ENCODE peak calls at places on chromosomes 11 and 22, in five cellular contexts. I, X, C, L and M are unnamed samples.

GRCh38 chr11:73729594-73730206 is 31.2 kb downstream of the RAB6A start:
- DNase-seq in I (peak; percentile 28), X (no peak), L (no peak), C (peak; percentile 28), M (no peak)

GRCh38 chr11:30546334-30546733 is 39.8 kb downstream of the MPPED2 start:
- DNase-seq in C (no peak), L (no peak), X (no peak), I (no peak), M (no peak)

GRCh38 chr11:801097-801780 is 3.2 kb upstream of the SLC25A22 start:
- DNase-seq in C (no peak), X (no peak), I (no peak), L (no peak), M (no peak)

GRCh38 chr22:50284479-50284878 is 14.3 kb upstream of the MAPK11 start:
- DNase-seq in C (no peak), X (no peak), I (no peak), L (no peak), M (no peak)

GRCh38 chr11:69486773-69487266 is 5.4 kb downstream of the LINC01488 start:
- DNase-seq in I (no peak), L (no peak), C (no peak), X (peak; percentile 24), M (no peak)

GRCh38 chr11:46529086-46529905 is 64.5 kb downstream of the AMBRA1 start:
- DNase-seq in C (peak; percentile 89), I (peak; percentile 55), L (peak; percentile 70), X (peak; percentile 33), M (peak; percentile 23)

GRCh38 chr22:48761546-48761945 is 1066.1 kb downstream of the BRD1 start:
- DNase-seq in C (no peak), X (peak; percentile 5), L (no peak), I (no peak), M (no peak)

GRCh38 chr11:19642185-19642591 is 70.4 kb upstream of the NAV2 start:
- DNase-seq in X (no peak), C (no peak), L (no peak), I (no peak), M (no peak)

GRCh38 chr11:110763249-110764011 is 51.2 kb upstream of the ARHGAP20 start:
- DNase-seq in L (peak; percentile 52), I (peak; percentile 3), X (peak; percentile 38), C (no peak), M (no peak)

GRCh38 chr11:65410936-65411680 is 11.5 kb upstream of the NEAT1 start:
- DNase-seq in X (peak; percentile 10), C (no peak), I (no peak), L (no peak), M (peak; percentile 35)

GRCh38 chr22:19555651-19556050 is 31.4 kb upstream of the CLDN5 start:
- DNase-seq in X (no peak), C (no peak), I (no peak), L (no peak), M (no peak)

GRCh38 chr22:35059632-35060031 is 6.3 kb upstream of the ISX start:
- DNase-seq in L (no peak), I (no peak), X (no peak), C (no peak), M (no peak)

GRCh38 chr22:35197071-35197470 is 60.2 kb upstream of the HMGXB4 start:
- DNase-seq in C (no peak), X (no peak), L (no peak), I (no peak), M (no peak)

GRCh38 chr22:35152316-35152715 is 86.4 kb downstream of the ISX start:
- DNase-seq in L (no peak), X (no peak), I (no peak), C (no peak), M (no peak)

GRCh38 chr11:71936825-71937224 is 8.0 kb downstream of the RNF121 start:
- DNase-seq in L (no peak), C (no peak), X (no peak), I (no peak), M (no peak)

GRCh38 chr11:116166788-116167465 is 605.9 kb downstream of the BUD13 start:
- DNase-seq in I (no peak), C (no peak), X (no peak), L (no peak), M (no peak)

GRCh38 chr11:68471360-68472340 is 11.1 kb downstream of the PPP6R3 start:
- DNase-seq in C (no peak), I (no peak), L (no peak), X (no peak), M (no peak)

GRCh38 chr11:128872594-128872993 is 5.5 kb upstream of the KCNJ1 start:
- DNase-seq in L (no peak), I (no peak), C (no peak), X (no peak), M (no peak)

GRCh38 chr11:9625158-9625557 is 38.7 kb upstream of the SWAP70 start:
- DNase-seq in I (no peak), X (no peak), C (no peak), L (no peak), M (no peak)

GRCh38 chr22:39543095-39543494 is 10.5 kb upstream of the RPS19BP1 start:
- DNase-seq in C (peak; percentile 33), X (no peak), I (no peak), L (no peak), M (no peak)

GRCh38 chr11:68976563-68976962 is 4.2 kb downstream of the MRGPRD start:
- DNase-seq in I (no peak), L (peak; percentile 1), X (no peak), C (no peak), M (no peak)

GRCh38 chr11:130473795-130474377 is 25.4 kb downstream of the ADAMTS15 start:
- DNase-seq in L (no peak), X (no peak), C (no peak), I (no peak), M (no peak)

GRCh38 chr11:122917311-122917710 is 34.8 kb downstream of the JHY start:
- DNase-seq in I (no peak), L (no peak), C (no peak), X (no peak), M (peak; percentile 12)

GRCh38 chr11:68727783-68728182 is 23.5 kb downstream of the TESMIN start:
- DNase-seq in I (no peak), L (no peak), X (no peak), C (no peak), M (no peak)

GRCh38 chr11:47586043-47586442 is 435 bp upstream of the FAM180B start:
- DNase-seq in X (no peak), C (no peak), I (no peak), L (no peak), M (no peak)

GRCh38 chr22:30717331-30717921 is 22.8 kb downstream of the OSBP2 start:
- DNase-seq in I (peak; percentile 12), L (no peak), C (peak; percentile 3), X (no peak), M (no peak)

GRCh38 chr11:116509566-116509965 is 263.2 kb downstream of the BUD13 start:
- DNase-seq in C (no peak), I (no peak), X (no peak), L (no peak), M (no peak)

GRCh38 chr11:75072582-75072981 is 24.1 kb downstream of the OR2AT4 start:
- DNase-seq in L (no peak), I (peak; percentile 53), C (no peak), X (no peak), M (no peak)

GRCh38 chr22:45524966-45525365 is 22.3 kb downstream of the FBLN1 start:
- DNase-seq in C (no peak), X (no peak), I (no peak), L (no peak), M (no peak)

GRCh38 chr22:45526768-45527360 is 24.2 kb downstream of the FBLN1 start:
- DNase-seq in C (no peak), I (no peak), L (no peak), X (no peak), M (no peak)

GRCh38 chr22:45525480-45525879 is 22.8 kb downstream of the FBLN1 start:
- DNase-seq in X (no peak), L (no peak), I (no peak), C (no peak), M (no peak)

GRCh38 chr22:45527456-45527855 is 24.8 kb downstream of the FBLN1 start:
- DNase-seq in X (no peak), L (no peak), I (no peak), C (no peak), M (no peak)

DNA sequence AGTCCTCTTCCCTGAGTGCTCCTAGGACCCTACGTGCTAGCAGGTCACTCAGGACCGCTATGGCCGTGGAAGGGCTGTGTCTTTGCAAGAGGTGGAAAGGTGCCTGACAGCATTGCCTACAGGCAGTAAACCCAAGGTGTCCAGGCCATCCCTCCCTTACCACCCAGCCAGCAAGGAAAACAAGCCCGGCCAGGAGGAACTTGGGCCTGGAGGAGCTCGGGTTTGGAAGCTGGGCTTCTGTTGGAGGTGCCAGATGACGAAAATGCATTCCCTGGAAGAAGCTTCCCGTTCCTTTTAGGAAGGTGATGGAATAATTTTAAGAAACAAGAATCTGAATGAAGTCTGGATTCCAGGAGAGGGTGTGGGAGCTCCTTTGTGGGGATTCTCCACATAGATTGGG is 23.6 kb downstream of the FBLN1 start:
- DNase-seq in C (no peak), X (no peak), I (no peak), L (no peak), M (no peak)
- H3K4me1 ChIP-seq in C (no peaks in the 10 kb centered on the region), X (peaks cover 23% of the 10 kb centered on the region), I (no peaks in the 10 kb centered on the region), L (peaks cover 3% of the 10 kb centered on the region), M (no peaks in the 10 kb centered on the region)

GRCh38 chr22:20577045-20577444 is 69.6 kb downstream of the MED15 start:
- DNase-seq in I (no peak), X (no peak), C (no peak), L (no peak), M (no peak)
- TF ChIP-seq CTCF in I (no peak), X (no peak), C (no peak), L (no peak), M (no peak)

GRCh38 chr11:134040386-134041297 is 28.2 kb upstream of the JAM3 start:
- DNase-seq in X (no peak), I (no peak), L (no peak), C (no peak), M (peak; percentile 77)

GRCh38 chr11:134039726-134040385 is 29.0 kb upstream of the JAM3 start:
- DNase-seq in C (no peak), L (no peak), I (no peak), X (no peak), M (no peak)

GRCh38 chr11:134043821-134044420 is 25.0 kb upstream of the JAM3 start:
- DNase-seq in X (no peak), I (no peak), C (no peak), L (no peak), M (no peak)

GRCh38 chr11:134041349-134041748 is 27.5 kb upstream of the JAM3 start:
- DNase-seq in X (no peak), L (no peak), I (no peak), C (no peak), M (no peak)

GRCh38 chr11:134041791-134042696 is 26.8 kb upstream of the JAM3 start:
- DNase-seq in L (no peak), X (no peak), I (no peak), C (no peak), M (no peak)
- TF ChIP-seq EP300 in L (no peak), X (no peak), I (no peak), C (no peak), M (no peak)

DNA sequence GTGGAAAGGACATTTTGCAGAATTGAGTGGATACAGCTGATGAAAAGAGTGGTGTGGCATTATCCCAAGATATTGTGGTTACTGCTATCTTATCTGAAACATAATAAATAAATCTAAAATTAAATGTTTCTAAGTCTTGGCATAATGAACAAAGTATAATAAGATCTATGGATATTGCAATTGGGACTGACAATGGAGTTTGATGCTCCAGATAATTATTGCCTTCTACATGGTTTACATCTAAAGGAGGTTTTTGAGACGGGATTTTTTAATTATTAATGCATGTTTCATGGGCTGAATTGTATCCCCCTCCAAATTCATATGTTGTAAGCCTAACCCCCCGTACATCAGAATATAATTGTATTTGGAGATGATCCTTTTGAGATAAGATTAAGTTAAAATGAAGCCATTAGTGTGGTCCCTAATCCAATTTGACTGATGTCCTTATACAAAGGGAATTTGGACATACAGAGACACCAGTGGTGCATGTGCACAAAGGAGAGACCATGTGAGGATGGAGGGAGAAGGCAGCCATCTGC is 198.5 kb downstream of the MSANTD4 start:
- DNase-seq in X (no peak), C (no peak), L (no peak), I (no peak), M (no peak)
- H3K4me1 ChIP-seq in X (no peaks in the 10 kb centered on the region), C (no peaks in the 10 kb centered on the region), L (no peaks in the 10 kb centered on the region), I (no peaks in the 10 kb centered on the region), M (no peaks in the 10 kb centered on the region)